ENCODE peak calls at places on chromosomes 13 and 19, in seven cellular contexts. S is T-helper 2 cell, Y is NCI-H1105, U is pancreas, M is Daoy, H is nucleus accumbens, J is epithelial cell of esophagus. Q is an unnamed sample.

GRCh38 chr19:58095328-58095727 is 2.7 kb downstream of the ZSCAN18 start:
- DNase-seq in S (no peak), J (no peak), M (no peak), U (no peak), H (no peak), Y (no peak), Q (no peak)

GRCh38 chr13:41054919-41055619 is 6.2 kb upstream of the WBP4 start:
- DNase-seq in J (no peak), M (no peak), S (no peak), Y (no peak), H (no peak), U (no peak), Q (no peak)

GRCh38 chr19:2982556-2982955 is 5.2 kb downstream of the TLE6 start:
- DNase-seq in S (no peak), J (no peak), H (no peak), M (no peak), Y (no peak), U (no peak), Q (no peak)

GRCh38 chr13:27022571-27023311 is 148.9 kb downstream of the USP12 start:
- DNase-seq in U (no peak), H (no peak), Y (no peak), J (peak), S (no peak), M (peak), Q (peak)

GRCh38 chr19:30391554-30392551 is 19.7 kb downstream of the ZNF536 start:
- DNase-seq in U (no peak), S (no peak), M (peak), Y (no peak), J (no peak), H (no peak), Q (no peak)

GRCh38 chr19:33040994-33041827 is 23.5 kb downstream of the RHPN2 start:
- DNase-seq in M (peak), Y (no peak), H (peak), J (peak), U (peak), S (no peak), Q (no peak)

GRCh38 chr13:44220948-44221347 is 152.7 kb upstream of the SERP2 start:
- DNase-seq in U (no peak), J (peak), Y (no peak), M (no peak), H (no peak), S (no peak), Q (peak)

GRCh38 chr19:3359850-3360493 is 6.4 kb upstream of the NFIC start:
- DNase-seq in S (no peak), J (peak), U (no peak), Y (no peak), H (no peak), M (peak), Q (peak)

GRCh38 chr19:46225558-46226004 is 4.0 kb upstream of the IGFL1 start:
- DNase-seq in H (no peak), J (no peak), S (no peak), Y (no peak), M (no peak), U (no peak), Q (no peak)

GRCh38 chr13:40406405-40407138 is 259.9 kb downstream of the FOXO1 start:
- DNase-seq in J (peak), S (no peak), H (no peak), M (no peak), U (no peak), Y (no peak), Q (no peak)

GRCh38 chr13:97111705-97112104 is 110.4 kb upstream of the MBNL2 start:
- DNase-seq in S (no peak), Y (no peak), M (no peak), J (no peak), H (no peak), U (no peak), Q (no peak)

GRCh38 chr13:113990321-113990837 is 16.5 kb upstream of the C13orf46 start:
- DNase-seq in S (no peak), M (no peak), J (no peak), Y (no peak), H (no peak), U (peak), Q (no peak)

GRCh38 chr13:106011600-106011999 is 523.9 kb downstream of the EFNB2 start:
- DNase-seq in H (no peak), S (no peak), J (no peak), M (no peak), U (no peak), Y (no peak), Q (no peak)

GRCh38 chr19:12833747-12834417 is 497 bp downstream of the RTBDN start:
- DNase-seq in S (peak), M (peak), U (peak), H (no peak), Y (peak), J (peak), Q (peak)

GRCh38 chr19:56104423-56104822 is 16.7 kb downstream of the ZNF787 start:
- DNase-seq in M (no peak), H (no peak), U (no peak), Y (no peak), S (no peak), J (no peak), Q (no peak)

GRCh38 chr13:91361755-91362271 is 14.3 kb downstream of the MIR17HG start:
- DNase-seq in H (no peak), Y (no peak), S (no peak), J (no peak), M (no peak), U (no peak), Q (no peak)

GRCh38 chr13:95924389-95924994 is 128.7 kb downstream of the UGGT2 start:
- DNase-seq in U (no peak), S (no peak), J (peak), H (no peak), M (peak), Y (no peak), Q (no peak)

GRCh38 chr19:45249261-45250033 is 1.6 kb upstream of the MARK4 start:
- DNase-seq in Y (no peak), M (no peak), H (no peak), S (no peak), U (no peak), J (peak), Q (no peak)

GRCh38 chr13:30526612-30527217 is 61.0 kb upstream of the HMGB1 start:
- DNase-seq in U (no peak), Y (no peak), M (no peak), H (no peak), S (no peak), J (no peak), Q (no peak)

GRCh38 chr13:48505597-48506091 is 27.2 kb downstream of the RCBTB2 start:
- DNase-seq in H (no peak), M (no peak), Y (no peak), S (peak), U (no peak), J (peak), Q (no peak)

GRCh38 chr13:111980146-111980929 is 86.6 kb upstream of the SOX1 start:
- DNase-seq in U (no peak), H (no peak), M (no peak), J (no peak), S (no peak), Y (no peak), Q (no peak)

GRCh38 chr19:35710784-35711723 is 6.7 kb downstream of the ZBTB32 start:
- DNase-seq in S (no peak), J (no peak), U (no peak), M (peak), Y (no peak), H (no peak), Q (no peak)

Q was measured in NCI-H345.